ENCODE peak calls at places on chromosomes 2 and 18, in ten cellular contexts. S is stimulated activated CD8-positive, alpha-beta memory T cell treated with anti-CD3 and anti-CD28 coated beads, Interleukin-15, amount 100 ng/mL, for 48 hours; K is SK-MEL-5; M is HTR-8/SVneo; A is NCI-H1092 treated with DMSO at 0.1 percent for 48 hours; O is neuronal stem cell; Z is astrocyte; F is ovary; G is stimulated activated naive CD4-positive, alpha-beta T cell; B is dorsolateral prefrontal cortex. D is an unnamed sample.

GRCh38 chr2:234406085-234406484 is 90.8 kb downstream of the ARL4C start:
- DNase-seq in S (no peak), K (peak; percentile 69), M (no peak), A (no peak), O (no peak), Z (no peak), F (no peak), G (no peak), B (no peak), D (no peak)

GRCh38 chr2:11496311-11496710 is 30.4 kb upstream of the E2F6 start:
- DNase-seq in S (no peak), K (no peak), M (no peak), A (no peak), O (no peak), Z (no peak), F (no peak), G (no peak), B (no peak), D (no peak)

GRCh38 chr2:212032032-212032431 is 506.6 kb downstream of the ERBB4 start:
- DNase-seq in S (no peak), K (no peak), M (no peak), A (no peak), O (no peak), Z (peak; percentile 89), F (no peak), G (no peak), B (no peak), D (peak; percentile 84)

GRCh38 chr2:78281164-78281563 is 744.3 kb upstream of the REG3G start:
- DNase-seq in S (no peak), K (no peak), M (no peak), A (no peak), O (no peak), Z (no peak), F (no peak), G (no peak), B (no peak), D (no peak)

GRCh38 chr2:74576830-74577229 is 22.3 kb downstream of the DOK1 start:
- DNase-seq in S (no peak), K (peak; percentile 47), M (no peak), A (no peak), O (no peak), Z (peak; percentile 85), F (no peak), G (no peak), B (no peak), D (no peak)

GRCh38 chr18:23689616-23690504 is 607 bp downstream of the LAMA3 start:
- DNase-seq in S (no peak), K (no peak), M (no peak), A (peak; percentile 47), O (peak; percentile 14), Z (no peak), F (peak; percentile 25), G (peak; percentile 32), B (peak; percentile 3), D (no peak)

GRCh38 chr2:219285348-219285685 is 6.2 kb downstream of the DNAJB2 start:
- DNase-seq in S (no peak), K (no peak), M (no peak), A (no peak), O (no peak), Z (no peak), F (no peak), G (no peak), B (no peak), D (no peak)

GRCh38 chr2:26595146-26595545 is 46.0 kb downstream of the CIB4 start:
- DNase-seq in S (no peak), K (no peak), M (no peak), A (no peak), O (no peak), Z (no peak), F (no peak), G (no peak), B (no peak), D (no peak)

GRCh38 chr18:68034293-68034692 is 517.8 kb upstream of the DSEL start:
- DNase-seq in S (no peak), K (no peak), M (no peak), A (no peak), O (no peak), Z (no peak), F (no peak), G (no peak), B (no peak), D (no peak)

GRCh38 chr18:34866739-34867138 is 156.6 kb downstream of the DTNA start:
- DNase-seq in S (no peak), K (peak; percentile 14), M (no peak), A (no peak), O (no peak), Z (no peak), F (no peak), G (no peak), B (no peak), D (no peak)

D was measured in H4.